ENCODE peak calls at places on chromosomes 7 and 10, in ten cellular contexts. I is PC-3, N is hepatocyte, O is GM12878, Z is H9, U is neural progenitor cell, V is MM.1S, H is PC-9, J is HCT116, T is mammary epithelial cell. W is an unnamed sample.

GRCh38 chr7:157462840-157463239 is 126.0 kb downstream of the DNAJB6 start:
- DNase-seq in O (no peak), J (no peak), H (no peak), T (no peak), U (no peak), Z (no peak), I (no peak), V (no peak), N (no peak), W (no peak)

GRCh38 chr10:11045995-11046394 is 28.3 kb downstream of the CELF2 start:
- DNase-seq in N (no peak), I (no peak), U (no peak), O (no peak), H (no peak), V (no peak), T (no peak), J (no peak), Z (no peak), W (no peak)

GRCh38 chr10:122657734-122658133 is 41.9 kb downstream of the C10orf120 start:
- DNase-seq in N (no peak), V (no peak), I (no peak), Z (no peak), J (no peak), U (no peak), O (no peak), H (no peak), T (no peak), W (no peak)

GRCh38 chr10:34933676-34934075 is 118.6 kb upstream of the PARD3 start:
- DNase-seq in Z (peak; percentile 39), O (no peak), V (no peak), J (no peak), N (no peak), T (no peak), U (peak; percentile 16), I (no peak), H (no peak), W (no peak)

GRCh38 chr7:34453150-34453549 is 204.9 kb upstream of the NPSR1 start:
- DNase-seq in H (no peak), T (no peak), J (no peak), O (no peak), Z (no peak), N (no peak), U (no peak), V (no peak), I (no peak), W (no peak)

GRCh38 chr7:153301908-153302307 is 542.4 kb downstream of the ACTR3B start:
- DNase-seq in J (no peak), I (no peak), O (no peak), U (peak; percentile 47), Z (no peak), H (no peak), N (no peak), T (no peak), V (no peak), W (no peak)

GRCh38 chr7:136251826-136252225 is 274.7 kb upstream of the MTPN start:
- DNase-seq in Z (no peak), I (no peak), N (no peak), U (no peak), T (no peak), H (no peak), O (no peak), J (no peak), V (no peak), W (no peak)

GRCh38 chr10:69383485-69384089 is 33.1 kb downstream of the TACR2 start:
- DNase-seq in U (no peak), J (no peak), H (no peak), T (no peak), O (no peak), Z (no peak), I (no peak), V (no peak), N (no peak), W (no peak)

GRCh38 chr7:107125475-107125874 is 43.3 kb upstream of the HBP1 start:
- DNase-seq in U (no peak), T (no peak), O (no peak), N (no peak), V (no peak), Z (no peak), I (no peak), H (no peak), J (no peak), W (no peak)

GRCh38 chr10:119246862-119247549 is 39.6 kb downstream of the GRK5 start:
- DNase-seq in O (no peak), I (peak; percentile 44), V (no peak), Z (no peak), N (no peak), H (no peak), U (no peak), T (no peak), J (no peak), W (no peak)

GRCh38 chr10:121732676-121733445 is 134.6 kb upstream of the FGFR2 start:
- DNase-seq in U (peak; percentile 69), Z (peak; percentile 79), I (no peak), N (no peak), H (no peak), O (no peak), J (no peak), T (no peak), V (no peak), W (no peak)

GRCh38 chr10:32004161-32004591 is 52.0 kb downstream of the KIF5B start:
- DNase-seq in N (peak; percentile 17), U (no peak), T (no peak), Z (peak; percentile 66), J (no peak), O (no peak), V (peak; percentile 22), H (no peak), I (no peak), W (no peak)

GRCh38 chr7:117871778-117872538 is 1.3 kb downstream of the CTTNBP2 start:
- DNase-seq in J (no peak), Z (peak; percentile 69), I (no peak), V (no peak), N (peak; percentile 42), T (no peak), H (no peak), O (no peak), U (peak; percentile 74), W (no peak)

GRCh38 chr10:132836832-132837540 is 51.0 kb upstream of the NKX6-2 start:
- DNase-seq in J (no peak), Z (peak; percentile 60), T (peak; percentile 6), H (peak; percentile 30), U (peak; percentile 80), V (peak; percentile 10), N (peak; percentile 76), O (no peak), I (peak; percentile 41), W (peak; percentile 75)

GRCh38 chr7:133253522-133253882 is 624 bp downstream of the EXOC4 start:
- DNase-seq in O (no peak), N (peak; percentile 41), H (no peak), Z (no peak), U (peak; percentile 13), I (no peak), V (peak; percentile 60), T (peak; percentile 20), J (no peak), W (peak; percentile 60)

GRCh38 chr7:111071556-111071955 is 19.4 kb upstream of the LRRN3 start:
- DNase-seq in V (peak; percentile 38), Z (no peak), T (no peak), O (no peak), N (no peak), I (no peak), U (no peak), H (no peak), J (no peak), W (no peak)
- H2AFZ ChIP-seq in V (no peak overlapping the region), Z (no peak overlapping the region), T (no peak overlapping the region), O (no peak overlapping the region), N (no peak overlapping the region), I (no peak overlapping the region), U (no peak overlapping the region), H (no peak overlapping the region), J (no peak overlapping the region), W (no peak overlapping the region)

GRCh38 chr7:142513221-142513955 is 235.9 kb upstream of the PRSS1 start:
- DNase-seq in Z (no peak), N (no peak), O (no peak), U (no peak), H (no peak), T (no peak), I (no peak), J (no peak), V (no peak), W (no peak)

GRCh38 chr7:142511801-142512200 is 237.5 kb upstream of the PRSS1 start:
- DNase-seq in I (peak; percentile 51), T (peak; percentile 43), O (no peak), N (no peak), U (no peak), V (no peak), J (no peak), H (no peak), Z (no peak), W (no peak)

GRCh38 chr7:142506601-142507000 is 242.7 kb upstream of the PRSS1 start:
- DNase-seq in Z (no peak), U (no peak), N (no peak), I (no peak), J (no peak), T (no peak), H (no peak), V (no peak), O (no peak), W (no peak)

GRCh38 chr7:142507799-142508198 is 241.5 kb upstream of the PRSS1 start:
- DNase-seq in H (no peak), N (no peak), J (no peak), I (no peak), Z (no peak), U (no peak), V (no peak), T (no peak), O (no peak), W (no peak)

DNA sequence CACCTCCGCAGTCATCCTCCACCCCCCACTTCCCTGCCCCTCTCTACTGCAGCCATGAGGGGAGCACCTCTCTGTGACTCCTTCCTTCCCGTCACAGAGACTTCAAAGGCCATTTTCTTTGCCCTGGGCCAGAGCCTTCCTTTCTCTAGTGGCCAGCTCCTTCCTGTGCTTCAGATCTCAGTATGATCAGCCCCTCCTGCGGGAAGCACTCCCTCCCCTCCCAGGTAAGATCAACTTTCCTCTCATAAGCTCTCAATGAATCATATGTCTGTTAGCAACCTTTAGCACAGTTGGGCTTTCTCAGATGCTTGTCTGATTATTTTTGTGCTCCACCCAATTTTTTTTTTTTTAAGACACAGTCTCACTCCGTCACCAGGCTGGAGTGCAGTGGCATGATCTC is 241.0 kb upstream of the PRSS1 start:
- DNase-seq in T (peak; percentile 88), Z (no peak), V (no peak), N (peak; percentile 62), I (peak; percentile 93), U (no peak), H (peak; percentile 78), J (peak; percentile 54), O (no peak), W (no peak)
- H2AFZ ChIP-seq in T (peak overlapping the region; percentile 20), Z (no peak overlapping the region), V (no peak overlapping the region), N (no peak overlapping the region), I (no peak overlapping the region), U (no peak overlapping the region), H (peak overlapping the region; percentile 49), J (peak overlapping the region; percentile 45), O (no peak overlapping the region), W (no peak overlapping the region)

GRCh38 chr7:8829100-8829499 is 395.7 kb downstream of the NXPH1 start:
- DNase-seq in U (no peak), Z (no peak), J (no peak), H (no peak), I (no peak), N (no peak), T (no peak), O (no peak), V (no peak), W (no peak)
- H2AFZ ChIP-seq in U (no peak overlapping the region), Z (no peak overlapping the region), J (no peak overlapping the region), H (no peak overlapping the region), I (no peak overlapping the region), N (no peak overlapping the region), T (no peak overlapping the region), O (no peak overlapping the region), V (no peak overlapping the region), W (no peak overlapping the region)

GRCh38 chr7:44846816-44847508 is 925 bp downstream of the H2AZ2 start:
- DNase-seq in U (no peak), I (no peak), J (no peak), V (no peak), N (no peak), Z (no peak), T (no peak), O (no peak), H (no peak), W (peak; percentile 50)
- H2AFZ ChIP-seq in U (peak overlapping the region; percentile 4), I (peak overlapping the region; percentile 40), J (no peak overlapping the region), V (no peak overlapping the region), N (peak overlapping the region; percentile 68), Z (no peak overlapping the region), T (peak overlapping the region; percentile 90), O (peak overlapping the region; percentile 86), H (peak overlapping the region; percentile 79), W (no peak overlapping the region)